ENCODE peak calls at places on chromosome 13, in five cellular contexts. U is cardiac muscle cell, M is glutamatergic neuron, R is RWPE2, Q is Peyer's patch. S is an unnamed sample.

GRCh38 chr13:30364876-30365275 is 57.4 kb upstream of the UBE2L5 start:
- DNase-seq in U (peak), M (no peak), R (no peak), Q (no peak), S (no peak)

GRCh38 chr13:41458939-41459753 is 1.8 kb downstream of the RGCC start:
- DNase-seq in U (peak), M (no peak), R (no peak), Q (peak), S (no peak)

GRCh38 chr13:41614671-41615519 is 157.5 kb downstream of the RGCC start:
- DNase-seq in U (peak), M (no peak), R (no peak), Q (no peak), S (no peak)

GRCh38 chr13:59888408-59888807 is 275.3 kb downstream of the DIAPH3 start:
- DNase-seq in U (no peak), M (no peak), R (no peak), Q (no peak), S (no peak)

GRCh38 chr13:39916330-39916729 is 260.9 kb downstream of the COG6 start:
- DNase-seq in U (peak), M (no peak), R (no peak), Q (no peak), S (no peak)

GRCh38 chr13:100490692-100491091 is 97.9 kb downstream of the GGACT start:
- DNase-seq in U (no peak), M (no peak), R (no peak), Q (no peak), S (no peak)

GRCh38 chr13:82070411-82070810 is 1729.5 kb upstream of the SPRY2 start:
- DNase-seq in U (no peak), M (no peak), R (no peak), Q (no peak), S (no peak)

GRCh38 chr13:25489238-25489637 is 117.5 kb downstream of the ATP8A2 start:
- DNase-seq in U (no peak), M (no peak), R (no peak), Q (no peak), S (no peak)

GRCh38 chr13:39875583-39875982 is 220.1 kb downstream of the COG6 start:
- DNase-seq in U (no peak), M (no peak), R (no peak), Q (no peak), S (no peak)

GRCh38 chr13:42574011-42574410 is at the start of gene TNFSF11:
- DNase-seq in U (peak), M (peak), R (no peak), Q (no peak), S (no peak)

GRCh38 chr13:94329277-94329676 is 150.2 kb downstream of the DCT start:
- DNase-seq in U (peak), M (no peak), R (no peak), Q (no peak), S (no peak)

GRCh38 chr13:40064154-40064713 is 408.8 kb downstream of the COG6 start:
- DNase-seq in U (no peak), M (no peak), R (no peak), Q (no peak), S (no peak)

GRCh38 chr13:114279770-114280169 is 1.6 kb upstream of the UPF3A start:
- DNase-seq in U (no peak), M (no peak), R (no peak), Q (no peak), S (no peak)

GRCh38 chr13:35699805-35700204 is 223.3 kb upstream of the MAB21L1 start:
- DNase-seq in U (peak), M (no peak), R (no peak), Q (no peak), S (no peak)

GRCh38 chr13:77733674-77734073 is 36.2 kb downstream of the SLAIN1 start:
- DNase-seq in U (no peak), M (no peak), R (no peak), Q (no peak), S (no peak)

GRCh38 chr13:61135583-61135982 is 280.1 kb downstream of the PCDH20 start:
- DNase-seq in U (no peak), M (no peak), R (no peak), Q (no peak), S (no peak)

GRCh38 chr13:32538234-32538620 is 368 bp downstream of the N4BP2L2 start:
- DNase-seq in U (peak), M (peak), R (no peak), Q (no peak), S (no peak)

GRCh38 chr13:48873598-48873997 is 102.1 kb upstream of the FNDC3A start:
- DNase-seq in U (peak), M (no peak), R (no peak), Q (no peak), S (no peak)

GRCh38 chr13:113166681-113167080 is 8.2 kb downstream of the PROZ start:
- DNase-seq in U (no peak), M (no peak), R (no peak), Q (no peak), S (no peak)

GRCh38 chr13:22736768-22737092 is 444.0 kb upstream of the SGCG start:
- DNase-seq in U (no peak), M (no peak), R (no peak), Q (no peak), S (no peak)

GRCh38 chr13:22740264-22740663 is 440.5 kb upstream of the SGCG start:
- DNase-seq in U (peak), M (no peak), R (no peak), Q (no peak), S (no peak)

GRCh38 chr13:22738357-22738756 is 442.4 kb upstream of the SGCG start:
- DNase-seq in U (no peak), M (no peak), R (no peak), Q (no peak), S (no peak)

GRCh38 chr13:22736084-22736767 is 444.6 kb upstream of the SGCG start:
- DNase-seq in U (no peak), M (no peak), R (no peak), Q (no peak), S (no peak)

DNA sequence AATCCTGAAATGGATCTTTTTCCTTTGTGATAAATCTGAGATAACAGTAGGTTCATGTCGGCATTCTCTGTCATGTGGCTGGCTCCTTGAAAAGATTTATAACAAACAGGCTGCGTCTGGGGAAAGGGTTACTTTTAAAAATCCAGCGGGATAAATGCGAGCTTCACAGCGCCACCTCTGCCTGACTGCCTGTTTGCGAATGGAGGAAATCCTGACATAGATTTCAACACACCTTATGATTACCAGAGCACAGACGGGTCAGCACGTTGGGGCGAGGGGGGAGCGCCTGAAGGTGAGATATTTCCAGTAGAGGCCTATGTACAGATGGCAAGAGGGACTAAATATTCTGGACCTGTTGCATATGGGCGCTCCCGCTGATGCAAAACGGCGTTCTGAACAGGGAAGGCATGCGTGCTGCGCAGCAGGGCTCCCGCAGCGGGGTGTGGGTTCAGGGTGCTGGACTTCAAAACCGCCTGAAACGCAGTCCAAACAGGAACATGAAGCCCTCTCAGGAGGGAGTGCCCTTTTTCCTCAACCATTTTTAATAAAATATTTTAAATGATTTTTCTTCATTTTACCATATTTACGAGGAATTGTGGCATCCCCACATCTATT is 445.3 kb upstream of the SGCG start:
- DNase-seq in U (peak), M (no peak), R (no peak), Q (no peak), S (no peak)
- TF ChIP-seq CTCF in U (no peak), M (no peak), R (no peak), Q (no peak), S (no peak)

DNA sequence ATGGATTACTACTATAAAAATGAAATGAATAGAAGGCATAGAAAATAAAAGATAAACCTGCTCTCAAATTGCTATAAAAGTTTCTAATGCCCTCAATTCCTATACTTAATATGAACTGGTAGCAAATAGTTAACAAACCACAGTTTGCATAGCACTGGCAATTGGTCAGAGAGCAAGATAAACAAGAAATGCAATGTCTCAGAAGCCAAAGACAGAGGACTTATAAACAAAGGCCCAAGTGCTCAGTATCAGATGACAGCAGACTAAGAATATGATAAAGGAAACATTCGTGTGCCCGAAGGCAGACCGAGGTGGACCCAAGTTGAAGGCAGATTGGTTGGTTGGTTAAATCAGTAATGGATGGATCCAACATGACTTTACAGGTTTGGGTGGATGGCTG is 50.6 kb downstream of the IPO5 start:
- DNase-seq in U (peak), M (no peak), R (no peak), Q (no peak), S (no peak)
- TF ChIP-seq CTCF in U (no peak), M (no peak), R (no peak), Q (no peak), S (no peak)

DNA sequence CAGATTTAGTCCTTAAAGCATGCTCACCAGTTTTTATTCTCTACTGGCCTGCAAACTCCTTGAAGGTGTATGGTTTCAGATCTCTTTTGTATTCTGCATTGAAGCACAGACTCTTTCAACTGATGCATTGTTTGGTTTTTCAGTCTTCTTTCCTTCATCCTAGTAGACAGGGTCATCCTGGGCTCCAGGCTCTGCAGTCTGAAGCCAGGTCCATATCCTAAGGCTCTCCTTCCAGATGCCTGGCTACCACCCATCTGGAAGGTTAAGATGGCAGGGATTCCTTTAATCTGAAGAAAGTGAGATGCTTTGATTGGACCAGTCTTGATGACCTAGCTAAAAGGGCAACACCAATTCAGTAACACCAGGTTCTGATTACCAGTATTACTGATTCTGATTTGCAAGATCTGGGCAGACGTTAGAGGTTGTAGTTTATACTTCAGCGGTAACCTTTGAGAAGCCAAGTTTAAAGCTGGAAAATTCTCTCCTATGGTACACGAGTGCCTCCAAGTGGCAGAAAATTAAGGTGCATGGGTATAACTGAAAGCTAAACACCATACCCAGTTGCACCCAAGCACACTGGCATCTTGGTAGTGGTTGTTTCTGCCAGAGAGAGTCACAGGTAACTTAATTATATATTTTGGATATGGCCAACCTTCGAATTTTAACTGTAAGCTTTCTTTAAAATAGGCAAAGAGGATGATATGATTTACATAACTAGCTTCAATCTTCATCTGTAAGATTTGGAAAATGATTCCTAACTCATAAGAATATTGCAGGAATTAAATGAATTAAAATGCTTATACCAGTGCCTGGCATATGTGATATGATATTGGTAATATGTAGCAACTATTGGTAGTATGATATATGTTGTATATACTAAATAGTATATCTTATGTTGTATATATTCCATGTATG is 1651.9 kb upstream of the MIR17HG start:
- DNase-seq in U (peak), M (peak), R (no peak), Q (no peak), S (no peak)
- TF ChIP-seq CTCF in U (peak), M (peak), R (peak), Q (peak), S (peak)

GRCh38 chr13:88637935-88638334 is 966.8 kb downstream of the SLITRK5 start:
- DNase-seq in U (no peak), M (no peak), R (no peak), Q (no peak), S (no peak)

GRCh38 chr13:88648598-88649373 is 977.6 kb downstream of the SLITRK5 start:
- DNase-seq in U (no peak), M (no peak), R (no peak), Q (no peak), S (no peak)

DNA sequence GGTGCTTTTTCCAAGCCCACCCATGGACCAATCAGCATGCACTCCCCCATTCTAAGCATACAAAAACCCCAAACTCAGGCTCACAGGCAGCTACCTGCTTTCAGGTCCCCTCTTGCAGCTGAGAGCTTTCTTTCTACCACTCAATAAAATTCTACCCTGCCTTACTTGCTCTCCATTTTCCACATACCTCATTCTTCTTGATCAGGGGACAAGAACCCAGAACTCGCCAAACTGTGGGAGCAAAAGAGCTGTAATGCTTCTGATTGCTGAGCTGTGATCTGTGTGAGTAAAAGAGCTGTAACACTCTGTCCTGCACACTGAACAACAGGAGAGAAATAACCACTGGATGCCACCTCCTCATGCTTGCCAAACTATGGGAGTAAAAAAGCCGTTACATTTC is 972.1 kb downstream of the SLITRK5 start:
- DNase-seq in U (no peak), M (no peak), R (no peak), Q (no peak), S (no peak)
- TF ChIP-seq CTCF in U (no peak), M (no peak), R (no peak), Q (no peak), S (no peak)

GRCh38 chr13:57633141-57633949 is 1.8 kb downstream of the PCDH17 start:
- DNase-seq in U (peak), M (peak), R (peak), Q (peak), S (peak)
- TF ChIP-seq CTCF in U (peak), M (peak), R (no peak), Q (no peak), S (peak)

GRCh38 chr13:109611912-109612691 is 174.3 kb downstream of the IRS2 start:
- DNase-seq in U (no peak), M (no peak), R (no peak), Q (no peak), S (no peak)

GRCh38 chr13:109606404-109607028 is 179.9 kb downstream of the IRS2 start:
- DNase-seq in U (peak), M (no peak), R (no peak), Q (no peak), S (no peak)

GRCh38 chr13:109608503-109608902 is 177.9 kb downstream of the IRS2 start:
- DNase-seq in U (no peak), M (no peak), R (no peak), Q (no peak), S (no peak)

GRCh38 chr13:109608032-109608431 is 178.4 kb downstream of the IRS2 start:
- DNase-seq in U (no peak), M (no peak), R (no peak), Q (no peak), S (no peak)

GRCh38 chr13:109610517-109610916 is 175.9 kb downstream of the IRS2 start:
- DNase-seq in U (peak), M (no peak), R (no peak), Q (peak), S (no peak)
- TF ChIP-seq CTCF in U (peak), M (no peak), R (peak), Q (peak), S (peak)

DNA sequence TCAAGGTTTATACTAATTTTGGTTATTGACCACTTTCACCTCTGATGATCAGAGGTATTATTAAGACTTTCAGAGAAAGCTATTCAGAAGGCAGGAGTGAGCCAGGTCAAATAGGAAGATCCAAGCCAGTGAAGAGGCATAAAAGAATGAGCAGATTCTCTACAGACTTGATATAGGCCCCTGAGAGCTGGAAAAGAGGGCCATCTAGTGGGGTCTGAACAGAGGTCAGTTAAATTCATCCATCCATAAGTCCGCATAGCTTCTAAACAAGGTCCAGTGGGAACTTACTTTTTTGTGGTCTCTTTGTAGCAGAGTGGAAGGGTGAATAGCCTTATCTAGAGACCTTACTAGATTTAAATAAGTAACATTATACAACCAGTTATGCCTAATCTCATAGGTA is 126.6 kb upstream of the UFM1 start:
- DNase-seq in U (peak), M (no peak), R (no peak), Q (no peak), S (no peak)
- TF ChIP-seq CTCF in U (peak), M (no peak), R (peak), Q (no peak), S (peak)

GRCh38 chr13:49927755-49928154 is 8.4 kb downstream of the SPRYD7 start:
- DNase-seq in U (peak), M (no peak), R (no peak), Q (no peak), S (no peak)
- TF ChIP-seq CTCF in U (no peak), M (no peak), R (no peak), Q (no peak), S (no peak)

DNA sequence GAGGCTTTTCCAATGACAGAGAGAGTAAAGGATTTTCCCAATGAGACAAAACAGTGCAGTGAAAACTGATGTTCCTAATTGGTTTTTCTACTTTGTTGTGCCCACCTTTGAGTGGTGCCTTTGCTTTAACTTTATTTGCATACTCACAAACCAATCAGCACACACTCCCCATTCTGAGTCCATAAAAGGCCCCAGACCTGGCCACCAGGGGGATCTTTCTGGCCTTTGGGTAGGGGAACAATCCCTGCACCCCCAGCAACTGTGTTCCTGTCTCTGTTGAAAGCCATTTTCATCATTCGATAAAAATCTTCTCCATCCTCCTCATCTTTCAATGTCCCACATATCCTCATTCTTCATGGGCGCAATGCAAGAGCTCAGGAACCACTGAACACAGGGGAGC is 252.8 kb downstream of the B3GLCT start:
- DNase-seq in U (no peak), M (no peak), R (no peak), Q (no peak), S (no peak)
- TF ChIP-seq CTCF in U (no peak), M (no peak), R (no peak), Q (no peak), S (no peak)

S was measured in chondrocyte.